ENCODE peak calls at places on chromosomes 13 and 19, in seven cellular contexts. H is NAMALWA; F is activated CD8-positive, alpha-beta memory T cell treated with anti-CD3 and anti-CD28 coated beads for 48 hours; X is HTR-8/SVneo; S is HT1080; M is heart right ventricle; K is neural progenitor cell. W is an unnamed sample.

GRCh38 chr13:37364024-37364423 is 234.5 kb downstream of the POSTN start:
- DNase-seq in K (no peak), S (no peak), M (no peak), F (no peak), H (no peak), X (no peak), W (no peak)

GRCh38 chr13:113651511-113652403 is 6.2 kb downstream of the ATP4B start:
- DNase-seq in S (no peak), H (no peak), F (no peak), X (no peak), M (no peak), K (no peak), W (peak; percentile 12)

GRCh38 chr13:78370231-78370630 is 233.1 kb downstream of the POU4F1 start:
- DNase-seq in F (no peak), H (no peak), X (no peak), M (no peak), K (peak; percentile 7), S (no peak), W (no peak)

GRCh38 chr19:57334191-57334590 is 13.9 kb downstream of the ZNF543 start:
- DNase-seq in S (no peak), X (no peak), F (no peak), K (no peak), M (no peak), H (no peak), W (no peak)

GRCh38 chr13:112012004-112012704 is 54.8 kb upstream of the SOX1 start:
- DNase-seq in M (no peak), X (no peak), F (no peak), H (no peak), K (peak; percentile 23), S (no peak), W (no peak)

GRCh38 chr13:44396963-44397580 is 23.4 kb downstream of the SERP2 start:
- DNase-seq in S (no peak), K (peak; percentile 88), F (no peak), H (no peak), M (peak; percentile 38), X (no peak), W (no peak)

GRCh38 chr19:42323852-42324654 is 1.4 kb upstream of the MEGF8 start:
- DNase-seq in H (peak; percentile 47), M (no peak), F (no peak), S (no peak), K (peak; percentile 62), X (no peak), W (no peak)

GRCh38 chr13:44927953-44928352 is 61.3 kb downstream of the NUFIP1 start:
- DNase-seq in K (no peak), X (no peak), M (no peak), F (no peak), S (no peak), H (no peak), W (no peak)

GRCh38 chr19:1592023-1592754 is 476 bp downstream of the MBD3 start:
- DNase-seq in M (peak; percentile 83), K (peak; percentile 96), S (peak; percentile 76), H (peak; percentile 91), F (peak; percentile 70), X (peak; percentile 80), W (peak; percentile 74)

GRCh38 chr13:112783135-112783945 is 93.5 kb downstream of the ATP11A start:
- DNase-seq in F (no peak), S (no peak), M (no peak), X (no peak), H (no peak), K (no peak), W (no peak)

W was measured in tibial artery.